ENCODE peak calls at places on chromosomes 1 and 21, in five cellular contexts. One of them, this sample, is unnamed.

GRCh38 chr1:234661249-234661928 is 51.4 kb upstream of the IRF2BP2 start:
- DNase-seq in NCI-H1105 treated with DMSO at 0.1 percent for 48 hours: no peak
- DNase-seq in iPS-NIHi11: no peak
- DNase-seq in stimulated activated CD4-positive, alpha-beta T cell treated with anti-CD3 and anti-CD28 coated beads, TNF-alpha, amount 100 ng/mL, for 4 hours: no peak
- DNase-seq in lower lobe of right lung: no peak
- DNase-seq in this sample: no peak

GRCh38 chr21:46667191-46667734 is 31.8 kb downstream of the PRMT2 start:
- DNase-seq in stimulated activated CD4-positive, alpha-beta T cell treated with anti-CD3 and anti-CD28 coated beads, TNF-alpha, amount 100 ng/mL, for 4 hours: no peak
- DNase-seq in NCI-H1105 treated with DMSO at 0.1 percent for 48 hours: peak
- DNase-seq in lower lobe of right lung: no peak
- DNase-seq in iPS-NIHi11: peak
- DNase-seq in this sample: peak

GRCh38 chr1:184143449-184143848 is 91.9 kb downstream of the TSEN15 start:
- DNase-seq in stimulated activated CD4-positive, alpha-beta T cell treated with anti-CD3 and anti-CD28 coated beads, TNF-alpha, amount 100 ng/mL, for 4 hours: no peak
- DNase-seq in NCI-H1105 treated with DMSO at 0.1 percent for 48 hours: no peak
- DNase-seq in lower lobe of right lung: no peak
- DNase-seq in iPS-NIHi11: no peak
- DNase-seq in this sample: peak

GRCh38 chr1:214665606-214666110 is 62.7 kb downstream of the CENPF start:
- DNase-seq in stimulated activated CD4-positive, alpha-beta T cell treated with anti-CD3 and anti-CD28 coated beads, TNF-alpha, amount 100 ng/mL, for 4 hours: no peak
- DNase-seq in NCI-H1105 treated with DMSO at 0.1 percent for 48 hours: no peak
- DNase-seq in lower lobe of right lung: no peak
- DNase-seq in iPS-NIHi11: no peak
- DNase-seq in this sample: no peak

GRCh38 chr21:45543710-45544448 is 1.6 kb upstream of the SLC19A1 start:
- DNase-seq in lower lobe of right lung: peak
- DNase-seq in NCI-H1105 treated with DMSO at 0.1 percent for 48 hours: no peak
- DNase-seq in stimulated activated CD4-positive, alpha-beta T cell treated with anti-CD3 and anti-CD28 coated beads, TNF-alpha, amount 100 ng/mL, for 4 hours: no peak
- DNase-seq in iPS-NIHi11: no peak
- DNase-seq in this sample: no peak

GRCh38 chr21:44449473-44450363 is 5.6 kb upstream of the LRRC3 start:
- DNase-seq in iPS-NIHi11: peak
- DNase-seq in stimulated activated CD4-positive, alpha-beta T cell treated with anti-CD3 and anti-CD28 coated beads, TNF-alpha, amount 100 ng/mL, for 4 hours: no peak
- DNase-seq in NCI-H1105 treated with DMSO at 0.1 percent for 48 hours: no peak
- DNase-seq in lower lobe of right lung: no peak
- DNase-seq in this sample: no peak

GRCh38 chr1:115330480-115331013 is 7.5 kb downstream of the NGF start:
- DNase-seq in NCI-H1105 treated with DMSO at 0.1 percent for 48 hours: no peak
- DNase-seq in stimulated activated CD4-positive, alpha-beta T cell treated with anti-CD3 and anti-CD28 coated beads, TNF-alpha, amount 100 ng/mL, for 4 hours: no peak
- DNase-seq in lower lobe of right lung: no peak
- DNase-seq in iPS-NIHi11: no peak
- DNase-seq in this sample: no peak

GRCh38 chr1:164660415-164661174 is 101.6 kb downstream of the PBX1 start:
- DNase-seq in NCI-H1105 treated with DMSO at 0.1 percent for 48 hours: no peak
- DNase-seq in stimulated activated CD4-positive, alpha-beta T cell treated with anti-CD3 and anti-CD28 coated beads, TNF-alpha, amount 100 ng/mL, for 4 hours: no peak
- DNase-seq in iPS-NIHi11: no peak
- DNase-seq in lower lobe of right lung: no peak
- DNase-seq in this sample: no peak

GRCh38 chr21:36839123-36839522 is 127.3 kb downstream of the HLCS start:
- DNase-seq in lower lobe of right lung: no peak
- DNase-seq in iPS-NIHi11: no peak
- DNase-seq in stimulated activated CD4-positive, alpha-beta T cell treated with anti-CD3 and anti-CD28 coated beads, TNF-alpha, amount 100 ng/mL, for 4 hours: no peak
- DNase-seq in NCI-H1105 treated with DMSO at 0.1 percent for 48 hours: no peak
- DNase-seq in this sample: no peak

GRCh38 chr1:197984273-197984672 is 67.1 kb downstream of the LHX9 start:
- DNase-seq in stimulated activated CD4-positive, alpha-beta T cell treated with anti-CD3 and anti-CD28 coated beads, TNF-alpha, amount 100 ng/mL, for 4 hours: no peak
- DNase-seq in lower lobe of right lung: no peak
- DNase-seq in iPS-NIHi11: no peak
- DNase-seq in NCI-H1105 treated with DMSO at 0.1 percent for 48 hours: no peak
- DNase-seq in this sample: peak

GRCh38 chr21:15195768-15196167 is 131.0 kb upstream of the NRIP1 start:
- DNase-seq in NCI-H1105 treated with DMSO at 0.1 percent for 48 hours: no peak
- DNase-seq in iPS-NIHi11: no peak
- DNase-seq in stimulated activated CD4-positive, alpha-beta T cell treated with anti-CD3 and anti-CD28 coated beads, TNF-alpha, amount 100 ng/mL, for 4 hours: no peak
- DNase-seq in lower lobe of right lung: no peak
- DNase-seq in this sample: no peak

GRCh38 chr1:27496604-27497155 is 6.7 kb upstream of the WASF2 start:
- DNase-seq in lower lobe of right lung: no peak
- DNase-seq in NCI-H1105 treated with DMSO at 0.1 percent for 48 hours: peak
- DNase-seq in iPS-NIHi11: peak
- DNase-seq in stimulated activated CD4-positive, alpha-beta T cell treated with anti-CD3 and anti-CD28 coated beads, TNF-alpha, amount 100 ng/mL, for 4 hours: no peak
- DNase-seq in this sample: no peak

GRCh38 chr21:41993744-41994143 is 16.4 kb downstream of the ZBTB21 start:
- DNase-seq in iPS-NIHi11: no peak
- DNase-seq in lower lobe of right lung: no peak
- DNase-seq in NCI-H1105 treated with DMSO at 0.1 percent for 48 hours: no peak
- DNase-seq in stimulated activated CD4-positive, alpha-beta T cell treated with anti-CD3 and anti-CD28 coated beads, TNF-alpha, amount 100 ng/mL, for 4 hours: no peak
- DNase-seq in this sample: no peak

GRCh38 chr1:234943801-234944402 is 184.7 kb downstream of the TOMM20 start:
- DNase-seq in NCI-H1105 treated with DMSO at 0.1 percent for 48 hours: peak
- DNase-seq in iPS-NIHi11: no peak
- DNase-seq in lower lobe of right lung: no peak
- DNase-seq in stimulated activated CD4-positive, alpha-beta T cell treated with anti-CD3 and anti-CD28 coated beads, TNF-alpha, amount 100 ng/mL, for 4 hours: no peak
- DNase-seq in this sample: no peak